ENCODE peak calls at places on chromosomes 6 and 20, in nine cellular contexts. One of them, this sample, is unnamed.

GRCh38 chr6:166825553-166826145 is 130.7 kb downstream of the RNASET2 start:
- DNase-seq in AG04450: no peak
- DNase-seq in progenitor cell of endocrine pancreas: no peak
- DNase-seq in epithelial cell of esophagus: peak; percentile 6
- DNase-seq in H9: no peak
- DNase-seq in RWPE1: peak; percentile 34
- DNase-seq in natural killer cell: no peak
- DNase-seq in breast epithelium: no peak
- DNase-seq in BJ: no peak
- DNase-seq in this sample: no peak

GRCh38 chr6:141501616-141502015 is 631.1 kb upstream of the GJE1 start:
- DNase-seq in H9: no peak
- DNase-seq in progenitor cell of endocrine pancreas: no peak
- DNase-seq in AG04450: no peak
- DNase-seq in breast epithelium: no peak
- DNase-seq in BJ: no peak
- DNase-seq in epithelial cell of esophagus: no peak
- DNase-seq in RWPE1: no peak
- DNase-seq in natural killer cell: no peak
- DNase-seq in this sample: no peak

GRCh38 chr6:5422321-5422915 is 161.1 kb downstream of the FARS2 start:
- DNase-seq in AG04450: peak; percentile 21
- DNase-seq in BJ: no peak
- DNase-seq in natural killer cell: no peak
- DNase-seq in H9: peak; percentile 71
- DNase-seq in breast epithelium: no peak
- DNase-seq in epithelial cell of esophagus: peak; percentile 58
- DNase-seq in progenitor cell of endocrine pancreas: no peak
- DNase-seq in RWPE1: peak; percentile 19
- DNase-seq in this sample: no peak

GRCh38 chr6:106102034-106102433 is 15.9 kb downstream of the PRDM1 start:
- DNase-seq in natural killer cell: no peak
- DNase-seq in H9: no peak
- DNase-seq in epithelial cell of esophagus: no peak
- DNase-seq in AG04450: no peak
- DNase-seq in progenitor cell of endocrine pancreas: no peak
- DNase-seq in RWPE1: no peak
- DNase-seq in BJ: no peak
- DNase-seq in breast epithelium: no peak
- DNase-seq in this sample: no peak

GRCh38 chr20:64116541-64117423 is 9.4 kb upstream of the NPBWR2 start:
- DNase-seq in breast epithelium: peak; percentile 40
- DNase-seq in H9: no peak
- DNase-seq in RWPE1: no peak
- DNase-seq in epithelial cell of esophagus: no peak
- DNase-seq in natural killer cell: no peak
- DNase-seq in progenitor cell of endocrine pancreas: no peak
- DNase-seq in BJ: no peak
- DNase-seq in AG04450: no peak
- DNase-seq in this sample: no peak

GRCh38 chr20:57774951-57775350 is 65.1 kb upstream of the PMEPA1 start:
- DNase-seq in RWPE1: no peak
- DNase-seq in progenitor cell of endocrine pancreas: no peak
- DNase-seq in breast epithelium: no peak
- DNase-seq in BJ: no peak
- DNase-seq in epithelial cell of esophagus: peak; percentile 9
- DNase-seq in natural killer cell: no peak
- DNase-seq in AG04450: no peak
- DNase-seq in H9: no peak
- DNase-seq in this sample: no peak

GRCh38 chr6:133240511-133241087 is 558 bp upstream of the EYA4 start:
- DNase-seq in AG04450: no peak
- DNase-seq in epithelial cell of esophagus: peak; percentile 9
- DNase-seq in RWPE1: no peak
- DNase-seq in progenitor cell of endocrine pancreas: peak; percentile 26
- DNase-seq in natural killer cell: no peak
- DNase-seq in BJ: no peak
- DNase-seq in breast epithelium: no peak
- DNase-seq in H9: peak; percentile 66
- DNase-seq in this sample: no peak

GRCh38 chr6:170210026-170210390 is 80.9 kb downstream of the DLL1 start:
- DNase-seq in epithelial cell of esophagus: no peak
- DNase-seq in progenitor cell of endocrine pancreas: no peak
- DNase-seq in BJ: no peak
- DNase-seq in natural killer cell: no peak
- DNase-seq in breast epithelium: no peak
- DNase-seq in AG04450: no peak
- DNase-seq in RWPE1: no peak
- DNase-seq in H9: no peak
- DNase-seq in this sample: no peak

GRCh38 chr6:116461563-116462507 is 660 bp downstream of the CALHM6 start:
- DNase-seq in H9: peak; percentile 84
- DNase-seq in epithelial cell of esophagus: peak; percentile 67
- DNase-seq in progenitor cell of endocrine pancreas: peak; percentile 34
- DNase-seq in natural killer cell: peak; percentile 60
- DNase-seq in AG04450: no peak
- DNase-seq in breast epithelium: no peak
- DNase-seq in BJ: no peak
- DNase-seq in RWPE1: no peak
- DNase-seq in this sample: no peak

GRCh38 chr20:47664068-47664437 is 121.2 kb downstream of the SULF2 start:
- DNase-seq in RWPE1: peak; percentile 34
- DNase-seq in breast epithelium: no peak
- DNase-seq in AG04450: no peak
- DNase-seq in H9: no peak
- DNase-seq in epithelial cell of esophagus: no peak
- DNase-seq in natural killer cell: no peak
- DNase-seq in BJ: no peak
- DNase-seq in progenitor cell of endocrine pancreas: no peak
- DNase-seq in this sample: no peak

GRCh38 chr20:46253391-46253790 is 54.9 kb downstream of the CDH22 start:
- DNase-seq in RWPE1: peak; percentile 33
- DNase-seq in breast epithelium: no peak
- DNase-seq in natural killer cell: no peak
- DNase-seq in AG04450: no peak
- DNase-seq in progenitor cell of endocrine pancreas: no peak
- DNase-seq in BJ: no peak
- DNase-seq in epithelial cell of esophagus: peak; percentile 46
- DNase-seq in H9: peak; percentile 63
- DNase-seq in this sample: no peak
- TF ChIP-seq CTCF in RWPE1: no peak
- TF ChIP-seq CTCF in breast epithelium: no peak
- TF ChIP-seq CTCF in natural killer cell: no peak
- TF ChIP-seq CTCF in AG04450: peak; percentile 8
- TF ChIP-seq CTCF in progenitor cell of endocrine pancreas: no peak
- TF ChIP-seq CTCF in BJ: peak; percentile 12
- TF ChIP-seq CTCF in epithelial cell of esophagus: peak; percentile 28
- TF ChIP-seq CTCF in H9: peak; percentile 55
- TF ChIP-seq CTCF in this sample: peak; percentile 24

GRCh38 chr6:29797966-29798365 is 29.7 kb upstream of the HLA-G start:
- DNase-seq in BJ: no peak
- DNase-seq in epithelial cell of esophagus: no peak
- DNase-seq in breast epithelium: no peak
- DNase-seq in H9: no peak
- DNase-seq in AG04450: no peak
- DNase-seq in progenitor cell of endocrine pancreas: no peak
- DNase-seq in natural killer cell: no peak
- DNase-seq in RWPE1: no peak
- DNase-seq in this sample: no peak
- TF ChIP-seq CTCF in BJ: no peak
- TF ChIP-seq CTCF in epithelial cell of esophagus: no peak
- TF ChIP-seq CTCF in breast epithelium: no peak
- TF ChIP-seq CTCF in H9: no peak
- TF ChIP-seq CTCF in AG04450: no peak
- TF ChIP-seq CTCF in progenitor cell of endocrine pancreas: no peak
- TF ChIP-seq CTCF in natural killer cell: no peak
- TF ChIP-seq CTCF in RWPE1: no peak
- TF ChIP-seq CTCF in this sample: no peak

GRCh38 chr20:36591854-36592641 is 13.5 kb upstream of the RAB5IF start:
- DNase-seq in H9: peak; percentile 54
- DNase-seq in breast epithelium: no peak
- DNase-seq in progenitor cell of endocrine pancreas: no peak
- DNase-seq in RWPE1: no peak
- DNase-seq in BJ: no peak
- DNase-seq in natural killer cell: no peak
- DNase-seq in epithelial cell of esophagus: peak; percentile 52
- DNase-seq in AG04450: no peak
- DNase-seq in this sample: no peak
- TF ChIP-seq CTCF in H9: peak; percentile 65
- TF ChIP-seq CTCF in breast epithelium: no peak
- TF ChIP-seq CTCF in progenitor cell of endocrine pancreas: no peak
- TF ChIP-seq CTCF in RWPE1: peak; percentile 81
- TF ChIP-seq CTCF in BJ: peak; percentile 61
- TF ChIP-seq CTCF in natural killer cell: no peak
- TF ChIP-seq CTCF in epithelial cell of esophagus: peak; percentile 60
- TF ChIP-seq CTCF in AG04450: peak; percentile 50
- TF ChIP-seq CTCF in this sample: peak; percentile 75

GRCh38 chr6:160750276-160750689 is 48.2 kb downstream of the PLG start:
- DNase-seq in natural killer cell: no peak
- DNase-seq in breast epithelium: no peak
- DNase-seq in AG04450: no peak
- DNase-seq in RWPE1: peak; percentile 29
- DNase-seq in epithelial cell of esophagus: peak; percentile 44
- DNase-seq in progenitor cell of endocrine pancreas: peak; percentile 35
- DNase-seq in H9: peak; percentile 81
- DNase-seq in BJ: no peak
- DNase-seq in this sample: no peak
- TF ChIP-seq CTCF in natural killer cell: no peak
- TF ChIP-seq CTCF in breast epithelium: no peak
- TF ChIP-seq CTCF in AG04450: no peak
- TF ChIP-seq CTCF in RWPE1: peak; percentile 21
- TF ChIP-seq CTCF in epithelial cell of esophagus: peak; percentile 82
- TF ChIP-seq CTCF in progenitor cell of endocrine pancreas: peak; percentile 80
- TF ChIP-seq CTCF in H9: peak; percentile 93
- TF ChIP-seq CTCF in BJ: no peak
- TF ChIP-seq CTCF in this sample: peak; percentile 42

GRCh38 chr20:49277786-49278035 is 146 bp downstream of the ZNFX1 start:
- DNase-seq in breast epithelium: no peak
- DNase-seq in H9: no peak
- DNase-seq in progenitor cell of endocrine pancreas: no peak
- DNase-seq in epithelial cell of esophagus: no peak
- DNase-seq in AG04450: no peak
- DNase-seq in natural killer cell: no peak
- DNase-seq in RWPE1: no peak
- DNase-seq in BJ: no peak
- DNase-seq in this sample: no peak

GRCh38 chr20:49276895-49277785 is 717 bp downstream of the ZNFX1 start:
- DNase-seq in AG04450: no peak
- DNase-seq in epithelial cell of esophagus: no peak
- DNase-seq in progenitor cell of endocrine pancreas: peak; percentile 15
- DNase-seq in BJ: no peak
- DNase-seq in H9: no peak
- DNase-seq in natural killer cell: peak; percentile 37
- DNase-seq in breast epithelium: peak; percentile 56
- DNase-seq in RWPE1: no peak
- DNase-seq in this sample: no peak

GRCh38 chr20:49279677-49280462 is 2.0 kb upstream of the ZNFX1 start:
- DNase-seq in progenitor cell of endocrine pancreas: no peak
- DNase-seq in natural killer cell: no peak
- DNase-seq in AG04450: no peak
- DNase-seq in BJ: no peak
- DNase-seq in breast epithelium: no peak
- DNase-seq in H9: no peak
- DNase-seq in RWPE1: no peak
- DNase-seq in epithelial cell of esophagus: no peak
- DNase-seq in this sample: no peak

GRCh38 chr20:49278817-49279676 is 1.2 kb upstream of the ZNFX1 start:
- DNase-seq in breast epithelium: no peak
- DNase-seq in progenitor cell of endocrine pancreas: no peak
- DNase-seq in RWPE1: no peak
- DNase-seq in epithelial cell of esophagus: no peak
- DNase-seq in H9: no peak
- DNase-seq in AG04450: no peak
- DNase-seq in natural killer cell: no peak
- DNase-seq in BJ: no peak
- DNase-seq in this sample: no peak

DNA sequence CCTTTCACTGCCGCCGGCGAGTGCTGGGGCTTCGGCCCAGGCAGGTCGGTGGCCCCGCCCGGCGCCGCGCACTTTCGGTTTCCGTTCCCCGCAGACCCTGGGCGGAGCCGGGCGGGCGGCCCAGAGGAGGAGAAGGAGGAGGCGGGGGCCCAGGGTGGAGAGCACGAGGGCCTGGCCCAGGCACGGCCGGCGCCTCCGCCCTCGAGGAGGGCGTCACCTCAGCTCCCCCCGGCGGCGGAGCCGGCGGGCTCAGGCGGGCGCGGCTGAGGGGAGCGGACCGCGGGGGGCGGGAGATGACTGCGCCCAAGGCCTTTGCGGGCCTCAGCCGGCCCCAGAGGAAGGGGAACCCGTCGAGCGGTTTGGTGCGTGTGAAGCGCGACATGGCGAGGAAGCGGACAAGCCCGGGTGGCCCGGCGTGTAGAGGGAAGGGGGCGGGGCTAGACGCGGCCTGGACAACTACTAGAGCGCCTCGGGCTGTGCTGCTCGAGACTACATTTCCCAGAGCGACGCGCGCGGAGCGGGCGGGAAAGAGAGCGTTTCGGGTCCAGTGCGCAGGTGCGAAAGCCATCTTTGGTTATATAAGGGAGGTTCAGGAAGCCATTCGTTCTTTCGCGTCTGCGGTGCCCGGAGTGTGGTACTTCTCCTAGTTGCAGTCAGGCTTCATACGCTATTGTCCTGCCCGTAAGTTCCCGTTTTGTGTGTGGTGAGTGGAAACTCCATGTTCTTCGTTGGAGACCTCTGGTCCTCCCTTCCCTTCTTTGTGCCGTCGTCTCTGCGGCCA is at the start of gene ZNFX1:
- DNase-seq in breast epithelium: peak; percentile 99
- DNase-seq in progenitor cell of endocrine pancreas: peak; percentile 92
- DNase-seq in RWPE1: peak; percentile 99
- DNase-seq in natural killer cell: peak; percentile 97
- DNase-seq in AG04450: peak; percentile 94
- DNase-seq in H9: peak; percentile 98
- DNase-seq in epithelial cell of esophagus: peak; percentile 98
- DNase-seq in BJ: peak; percentile 82
- DNase-seq in this sample: peak; percentile 90
- TF ChIP-seq CTCF in breast epithelium: no peak
- TF ChIP-seq CTCF in progenitor cell of endocrine pancreas: no peak
- TF ChIP-seq CTCF in RWPE1: no peak
- TF ChIP-seq CTCF in natural killer cell: no peak
- TF ChIP-seq CTCF in AG04450: no peak
- TF ChIP-seq CTCF in H9: peak; percentile 25
- TF ChIP-seq CTCF in epithelial cell of esophagus: no peak
- TF ChIP-seq CTCF in BJ: no peak
- TF ChIP-seq CTCF in this sample: no peak

This sample was measured in AG09309.